ENCODE peak calls at places on chromosomes 4 and X, in seven cellular contexts. Y is Peyer's patch, J is ovary, I is endothelial cell of umbilical vein, H is breast epithelium, P is body of pancreas, G is esophagus squamous epithelium. T is an unnamed sample.

GRCh38 chrX:53261573-53261972 is 19.8 kb downstream of the IQSEC2 start:
- DNase-seq in Y (no peak), J (no peak), I (no peak), H (no peak), P (no peak), G (no peak), T (no peak)

GRCh38 chr4:151325320-151326246 is at the start of gene SH3D19:
- DNase-seq in Y (no peak), J (peak; percentile 68), I (peak; percentile 91), H (peak; percentile 69), P (peak; percentile 78), G (no peak), T (peak; percentile 88)

GRCh38 chr4:4974727-4975126 is 44.5 kb downstream of the CYTL1 start:
- DNase-seq in Y (no peak), J (no peak), I (no peak), H (no peak), P (no peak), G (no peak), T (no peak)

GRCh38 chr4:20528508-20528907 is 171.8 kb upstream of the PACRGL start:
- DNase-seq in Y (no peak), J (no peak), I (peak; percentile 74), H (no peak), P (no peak), G (no peak), T (no peak)

GRCh38 chrX:18290200-18290599 is 64.3 kb downstream of the SCML2 start:
- DNase-seq in Y (no peak), J (no peak), I (no peak), H (no peak), P (no peak), G (no peak), T (no peak)

GRCh38 chr4:137394000-137394399 is 138.3 kb downstream of the PCDH18 start:
- DNase-seq in Y (no peak), J (no peak), I (peak; percentile 10), H (no peak), P (no peak), G (no peak), T (no peak)

GRCh38 chr4:88352062-88352461 is 26.6 kb upstream of the HERC6 start:
- DNase-seq in Y (no peak), J (no peak), I (no peak), H (no peak), P (no peak), G (no peak), T (no peak)

GRCh38 chrX:55919367-55920221 is 202.0 kb downstream of the RRAGB start:
- DNase-seq in Y (peak; percentile 77), J (no peak), I (no peak), H (no peak), P (no peak), G (no peak), T (peak; percentile 54)

GRCh38 chrX:48713847-48714246 is 17.3 kb downstream of the SUV39H1 start:
- DNase-seq in Y (no peak), J (no peak), I (no peak), H (no peak), P (no peak), G (no peak), T (no peak)
- H3K4me3 ChIP-seq in Y (no peak overlapping the region), J (no peak overlapping the region), I (no peak overlapping the region), H (no peak overlapping the region), P (no peak overlapping the region), G (no peak overlapping the region), T (no peak overlapping the region)

GRCh38 chr4:8269535-8270417 is at the start of gene HTRA3:
- DNase-seq in Y (no peak), J (peak; percentile 80), I (peak; percentile 51), H (no peak), P (no peak), G (no peak), T (peak; percentile 35)
- TF ChIP-seq POLR2A in Y (no peak), J (peak; percentile 81), I (peak; percentile 75), H (no peak), P (no peak), G (no peak), T (no peak)

GRCh38 chr4:61772116-61772515 is 572.0 kb downstream of the ADGRL3 start:
- DNase-seq in Y (no peak), J (no peak), I (no peak), H (no peak), P (no peak), G (no peak), T (no peak)

GRCh38 chr4:61770456-61770855 is 570.3 kb downstream of the ADGRL3 start:
- DNase-seq in Y (no peak), J (no peak), I (no peak), H (no peak), P (no peak), G (no peak), T (no peak)

DNA sequence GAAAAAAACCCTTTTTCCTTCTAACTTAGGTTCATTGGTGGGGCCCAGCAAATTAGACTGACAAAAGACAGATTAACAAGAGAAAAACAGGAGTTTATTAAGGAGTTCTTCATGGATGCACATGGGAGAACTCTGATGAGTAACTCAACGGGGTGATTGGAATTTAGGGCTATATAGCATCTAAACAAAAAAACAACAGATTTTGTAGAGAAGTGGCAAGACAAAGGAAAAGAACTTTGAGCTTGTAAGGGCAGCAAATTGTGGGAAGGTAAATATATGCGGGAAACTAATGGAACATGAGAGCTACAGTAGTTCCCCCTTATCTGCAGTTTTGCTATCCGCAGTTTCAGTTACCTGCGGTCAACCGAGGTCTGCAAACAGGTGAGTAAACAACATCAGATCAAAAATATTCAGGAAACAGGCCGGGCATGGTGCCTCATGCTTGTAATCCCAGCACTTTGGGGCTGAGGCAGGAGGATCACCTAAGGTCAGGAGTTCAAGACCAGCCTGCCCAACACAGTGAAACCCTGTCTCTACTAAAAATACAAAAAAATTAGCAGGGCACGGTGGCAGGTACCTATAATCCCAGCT is 573.6 kb downstream of the ADGRL3 start:
- DNase-seq in Y (no peak), J (no peak), I (no peak), H (no peak), P (no peak), G (no peak), T (no peak)
- H3K27me3 ChIP-seq in Y (no peaks in the 10 kb centered on the region), J (no peaks in the 10 kb centered on the region), I (no peaks in the 10 kb centered on the region), H (no peaks in the 10 kb centered on the region), P (no peaks in the 10 kb centered on the region), G (no peaks in the 10 kb centered on the region), T (no peaks in the 10 kb centered on the region)

GRCh38 chr4:14254806-14255445 is 627.4 kb upstream of the BOD1L1 start:
- DNase-seq in Y (no peak), J (no peak), I (no peak), H (no peak), P (no peak), G (no peak), T (no peak)

GRCh38 chr4:14259926-14260325 is 632.4 kb upstream of the BOD1L1 start:
- DNase-seq in Y (no peak), J (no peak), I (no peak), H (no peak), P (no peak), G (no peak), T (no peak)

GRCh38 chr4:14249226-14249625 is 621.7 kb upstream of the BOD1L1 start:
- DNase-seq in Y (no peak), J (no peak), I (no peak), H (no peak), P (no peak), G (no peak), T (no peak)

GRCh38 chr4:14257903-14258302 is 630.4 kb upstream of the BOD1L1 start:
- DNase-seq in Y (no peak), J (no peak), I (no peak), H (no peak), P (no peak), G (no peak), T (no peak)

GRCh38 chr4:14254252-14254651 is 626.7 kb upstream of the BOD1L1 start:
- DNase-seq in Y (peak; percentile 33), J (peak; percentile 16), I (peak; percentile 44), H (peak; percentile 20), P (peak; percentile 54), G (no peak), T (peak; percentile 25)
- H3K4me3 ChIP-seq in Y (no peak overlapping the region), J (no peak overlapping the region), I (no peak overlapping the region), H (no peak overlapping the region), P (no peak overlapping the region), G (no peak overlapping the region), T (no peak overlapping the region)

DNA sequence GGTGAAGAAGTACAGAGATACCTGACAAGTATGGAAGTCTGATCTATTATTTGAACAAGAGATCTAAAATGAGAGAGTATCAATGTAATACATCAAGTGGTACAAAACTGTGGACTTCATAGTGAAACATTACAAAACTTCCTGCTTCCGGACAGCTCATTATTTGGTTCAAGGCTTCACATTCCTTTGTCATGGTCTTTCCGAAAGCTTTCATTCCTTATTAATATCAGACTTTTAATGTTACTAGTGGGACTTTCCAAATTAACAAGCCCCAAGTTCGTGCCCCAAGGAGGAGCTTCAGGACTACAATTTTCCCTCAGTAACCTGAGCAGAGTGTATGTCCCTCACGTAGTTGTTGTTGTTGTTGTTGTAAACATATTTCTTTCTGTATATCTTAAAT is 1.2 kb downstream of the CHIC2 start:
- DNase-seq in Y (no peak), J (no peak), I (peak; percentile 81), H (no peak), P (no peak), G (no peak), T (no peak)
- TF ChIP-seq POLR2A in Y (no peak), J (no peak), I (no peak), H (no peak), P (no peak), G (no peak), T (no peak)